ENCODE peak calls at places on chromosomes 3 and 15, in six cellular contexts. J is NCI-H774; W is germinal center; F is effector memory CD4-positive, alpha-beta T cell; Q is GM12865; I is activated CD4-positive, CD25-positive, alpha-beta regulatory T cell. L is an unnamed sample.

GRCh38 chr3:63998852-63999754 is 24.2 kb downstream of the PSMD6 start:
- DNase-seq in J (no peak), W (no peak), F (no peak), Q (no peak), I (no peak), L (no peak)

GRCh38 chr15:29103825-29104565 is 165.6 kb downstream of the NSMCE3 start:
- DNase-seq in J (peak; percentile 31), W (peak; percentile 62), F (peak; percentile 27), Q (peak; percentile 62), I (peak; percentile 14), L (peak; percentile 72)

GRCh38 chr15:49556437-49556836 is 64.2 kb downstream of the FAM227B start:
- DNase-seq in J (no peak), W (no peak), F (no peak), Q (no peak), I (no peak), L (no peak)

GRCh38 chr15:65115086-65115485 is at the start of gene UBAP1L:
- DNase-seq in J (no peak), W (no peak), F (no peak), Q (no peak), I (no peak), L (no peak)

GRCh38 chr3:139588450-139588849 is 48.9 kb upstream of the RBP1 start:
- DNase-seq in J (no peak), W (no peak), F (no peak), Q (no peak), I (no peak), L (peak; percentile 60)

GRCh38 chr3:177190701-177191100 is 6.6 kb downstream of the TBL1XR1 start:
- DNase-seq in J (no peak), W (no peak), F (no peak), Q (no peak), I (no peak), L (no peak)

GRCh38 chr3:149247025-149247710 is 25.5 kb upstream of the CP start:
- DNase-seq in J (peak; percentile 20), W (no peak), F (no peak), Q (no peak), I (no peak), L (peak; percentile 62)

GRCh38 chr3:195549931-195550519 is 6.9 kb upstream of the PPP1R2 start:
- DNase-seq in J (no peak), W (peak; percentile 36), F (peak; percentile 74), Q (peak; percentile 82), I (peak; percentile 62), L (no peak)

GRCh38 chr3:112605285-112605684 is 35.7 kb downstream of the CCDC80 start:
- DNase-seq in J (no peak), W (no peak), F (no peak), Q (no peak), I (no peak), L (no peak)

GRCh38 chr3:9395570-9396300 is 1.7 kb upstream of the SETD5 start:
- DNase-seq in J (no peak), W (no peak), F (no peak), Q (no peak), I (no peak), L (no peak)

GRCh38 chr3:171801738-171802600 is 8.3 kb downstream of the PLD1 start:
- DNase-seq in J (no peak), W (no peak), F (no peak), Q (peak; percentile 70), I (no peak), L (no peak)

GRCh38 chr15:68465861-68466560 is 34.0 kb upstream of the ITGA11 start:
- DNase-seq in J (no peak), W (no peak), F (no peak), Q (no peak), I (no peak), L (no peak)

GRCh38 chr3:42497009-42497731 is 5.3 kb upstream of the VIPR1 start:
- DNase-seq in J (no peak), W (no peak), F (no peak), Q (peak; percentile 24), I (no peak), L (no peak)

GRCh38 chr15:71458089-71458660 is 342.9 kb downstream of the THSD4 start:
- DNase-seq in J (no peak), W (no peak), F (no peak), Q (no peak), I (no peak), L (no peak)

GRCh38 chr3:50196253-50196801 is 4.9 kb downstream of the GNAT1 start:
- DNase-seq in J (no peak), W (no peak), F (no peak), Q (no peak), I (no peak), L (no peak)

GRCh38 chr3:164024786-164025185 is 1053.5 kb downstream of the SI start:
- DNase-seq in J (no peak), W (no peak), F (no peak), Q (no peak), I (no peak), L (no peak)

GRCh38 chr3:137764001-137764433 is at the start of gene SOX14:
- DNase-seq in J (no peak), W (no peak), F (no peak), Q (no peak), I (no peak), L (no peak)

GRCh38 chr15:69161878-69162213 is 1.4 kb downstream of the GLCE start:
- DNase-seq in J (no peak), W (no peak), F (no peak), Q (no peak), I (no peak), L (no peak)

GRCh38 chr3:123389338-123389910 is 59.5 kb downstream of the ADCY5 start:
- DNase-seq in J (no peak), W (no peak), F (no peak), Q (no peak), I (no peak), L (no peak)

GRCh38 chr15:68471552-68471951 is 39.6 kb upstream of the ITGA11 start:
- DNase-seq in J (peak; percentile 18), W (no peak), F (no peak), Q (no peak), I (no peak), L (no peak)

GRCh38 chr3:64129581-64129980 is 95.7 kb downstream of the PRICKLE2 start:
- DNase-seq in J (no peak), W (no peak), F (no peak), Q (no peak), I (no peak), L (no peak)

GRCh38 chr3:116291141-116291540 is 154.1 kb downstream of the LSAMP start:
- DNase-seq in J (no peak), W (no peak), F (no peak), Q (no peak), I (no peak), L (no peak)

GRCh38 chr15:49265911-49266310 is 95.9 kb downstream of the GALK2 start:
- DNase-seq in J (no peak), W (no peak), F (no peak), Q (no peak), I (no peak), L (no peak)

GRCh38 chr15:64944961-64945360 is 33.3 kb downstream of the ANKDD1A start:
- DNase-seq in J (no peak), W (no peak), F (no peak), Q (no peak), I (no peak), L (no peak)

GRCh38 chr15:81312790-81313543 is 11.0 kb downstream of the STARD5 start:
- DNase-seq in J (no peak), W (no peak), F (no peak), Q (no peak), I (no peak), L (no peak)

GRCh38 chr3:101873619-101874018 is 24.3 kb downstream of the NFKBIZ start:
- DNase-seq in J (no peak), W (no peak), F (no peak), Q (no peak), I (no peak), L (no peak)

GRCh38 chr15:35624881-35625280 is 78.9 kb upstream of the DPH6 start:
- DNase-seq in J (no peak), W (no peak), F (no peak), Q (no peak), I (no peak), L (no peak)

GRCh38 chr3:166837535-166837934 is 542.6 kb downstream of the ZBBX start:
- DNase-seq in J (no peak), W (no peak), F (no peak), Q (peak; percentile 18), I (no peak), L (peak; percentile 79)

GRCh38 chr3:150555859-150556436 is 9.4 kb downstream of the EIF2A start:
- DNase-seq in J (no peak), W (no peak), F (no peak), Q (no peak), I (no peak), L (no peak)

GRCh38 chr3:70947584-70947983 is 635.1 kb upstream of the MDFIC2 start:
- DNase-seq in J (no peak), W (no peak), F (no peak), Q (no peak), I (no peak), L (no peak)

GRCh38 chr15:64558460-64559179 is 98.2 kb downstream of the ZNF609 start:
- DNase-seq in J (no peak), W (no peak), F (no peak), Q (no peak), I (no peak), L (no peak)

GRCh38 chr3:129650256-129650872 is 43.9 kb upstream of the PLXND1 start:
- DNase-seq in J (no peak), W (peak; percentile 60), F (peak; percentile 25), Q (peak; percentile 75), I (no peak), L (peak; percentile 92)

GRCh38 chr3:96813820-96814580 is 394 bp upstream of the EPHA6 start:
- DNase-seq in J (peak; percentile 84), W (peak; percentile 7), F (no peak), Q (peak; percentile 33), I (no peak), L (no peak)

GRCh38 chr3:58202917-58203360 is 7.8 kb downstream of the DNASE1L3 start:
- DNase-seq in J (no peak), W (no peak), F (no peak), Q (peak; percentile 84), I (no peak), L (no peak)

GRCh38 chr3:46113608-46114007 is 86.3 kb upstream of the XCR1 start:
- DNase-seq in J (no peak), W (no peak), F (no peak), Q (no peak), I (no peak), L (no peak)

GRCh38 chr3:9026320-9027040 is 63.2 kb upstream of the RAD18 start:
- DNase-seq in J (peak; percentile 12), W (no peak), F (no peak), Q (no peak), I (no peak), L (no peak)

L was measured in Karpas-422.